ENCODE peak calls at places on chromosomes 1 and 21, in six cellular contexts. A is A549, G is neural progenitor cell, J is mammary epithelial cell, X is OCI-LY7, R is PC-3. K is an unnamed sample. For H3K4me1, the result is how much of the 10 kb centered on the place peaks cover.

GRCh38 chr21:32994305-32994704 is 31.4 kb upstream of the OLIG2 start:
- DNase-seq in A (no peak), G (no peak), J (no peak), X (peak), R (peak), K (peak)

GRCh38 chr1:201266774-201267173 is 16.5 kb upstream of the PKP1 start:
- DNase-seq in A (peak), G (no peak), J (peak), X (no peak), R (peak), K (no peak)

GRCh38 chr1:65114312-65114711 is 33.7 kb upstream of the AK4 start:
- DNase-seq in A (no peak), G (no peak), J (no peak), X (no peak), R (no peak), K (peak)

GRCh38 chr1:223641523-223642039 is 23.9 kb downstream of the CAPN8 start:
- DNase-seq in A (no peak), G (no peak), J (no peak), X (no peak), R (peak), K (no peak)

GRCh38 chr1:16236495-16237342 is at the start of gene CPLANE2:
- DNase-seq in A (peak), G (peak), J (peak), X (peak), R (peak), K (peak)

GRCh38 chr1:15272009-15272781 is 25.2 kb downstream of the FHAD1 start:
- DNase-seq in A (peak), G (peak), J (peak), X (peak), R (peak), K (peak)

GRCh38 chr1:235938714-235939487 is 72.2 kb upstream of the LYST start:
- DNase-seq in A (no peak), G (no peak), J (no peak), X (no peak), R (no peak), K (peak)

GRCh38 chr1:169105434-169106094 is 926 bp upstream of the ATP1B1 start:
- DNase-seq in A (peak), G (peak), J (peak), X (peak), R (peak), K (peak)

GRCh38 chr1:14485285-14485684 is 113.2 kb upstream of the KAZN start:
- DNase-seq in A (no peak), G (no peak), J (no peak), X (no peak), R (no peak), K (no peak)

GRCh38 chr21:28308516-28308915 is 684.2 kb downstream of the LTN1 start:
- DNase-seq in A (no peak), G (no peak), J (peak), X (no peak), R (peak), K (no peak)

GRCh38 chr1:211829343-211830054 is 1.1 kb downstream of the LPGAT1 start:
- DNase-seq in A (peak), G (peak), J (peak), X (no peak), R (no peak), K (no peak)

GRCh38 chr1:154859786-154860153 is 10.3 kb downstream of the KCNN3 start:
- DNase-seq in A (no peak), G (no peak), J (no peak), X (peak), R (no peak), K (no peak)

GRCh38 chr1:185367218-185367617 is 50.2 kb upstream of the IVNS1ABP start:
- DNase-seq in A (no peak), G (no peak), J (no peak), X (no peak), R (no peak), K (peak)

DNA sequence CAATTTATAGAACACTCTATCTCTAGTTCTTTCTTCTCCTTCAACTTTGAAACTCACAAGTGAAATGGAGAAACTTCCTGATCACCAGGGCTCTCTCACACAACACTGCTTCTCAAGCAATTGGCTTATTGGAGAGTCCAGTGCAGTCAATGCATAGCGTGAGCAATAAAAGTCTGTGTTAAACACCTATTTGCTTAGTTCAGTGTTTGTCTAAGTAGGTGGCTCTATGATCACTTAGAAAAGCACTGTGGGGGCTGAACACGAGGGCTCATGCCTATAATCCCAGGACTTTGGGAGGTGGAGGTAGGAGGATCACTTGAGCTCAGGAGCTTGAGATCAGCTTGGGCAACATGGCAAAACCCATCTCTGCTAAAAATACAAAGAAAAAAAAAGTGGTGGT is 12.2 kb downstream of the CTSS start:
- DNase-seq in A (no peak), G (no peak), J (no peak), X (no peak), R (no peak), K (no peak)
- H3K4me2 ChIP-seq in A (no peak), G (no peak), J (no peak), X (no peak), R (no peak), K (no peak)

GRCh38 chr1:94600556-94600955 is 59.0 kb upstream of the F3 start:
- DNase-seq in A (no peak), G (no peak), J (no peak), X (no peak), R (no peak), K (no peak)

GRCh38 chr1:94606471-94606870 is 64.9 kb upstream of the F3 start:
- DNase-seq in A (no peak), G (no peak), J (no peak), X (no peak), R (no peak), K (no peak)

GRCh38 chr1:94602312-94602711 is 60.8 kb upstream of the F3 start:
- DNase-seq in A (no peak), G (no peak), J (peak), X (no peak), R (peak), K (no peak)

GRCh38 chr1:94602802-94603625 is 61.5 kb upstream of the F3 start:
- DNase-seq in A (no peak), G (no peak), J (no peak), X (no peak), R (peak), K (no peak)

GRCh38 chr1:94603663-94604062 is 62.1 kb upstream of the F3 start:
- DNase-seq in A (no peak), G (no peak), J (no peak), X (no peak), R (no peak), K (no peak)
- H3K4me1 ChIP-seq in A (under half), G (under half), J (under half), X (under half), R (half or more), K (under half)

DNA sequence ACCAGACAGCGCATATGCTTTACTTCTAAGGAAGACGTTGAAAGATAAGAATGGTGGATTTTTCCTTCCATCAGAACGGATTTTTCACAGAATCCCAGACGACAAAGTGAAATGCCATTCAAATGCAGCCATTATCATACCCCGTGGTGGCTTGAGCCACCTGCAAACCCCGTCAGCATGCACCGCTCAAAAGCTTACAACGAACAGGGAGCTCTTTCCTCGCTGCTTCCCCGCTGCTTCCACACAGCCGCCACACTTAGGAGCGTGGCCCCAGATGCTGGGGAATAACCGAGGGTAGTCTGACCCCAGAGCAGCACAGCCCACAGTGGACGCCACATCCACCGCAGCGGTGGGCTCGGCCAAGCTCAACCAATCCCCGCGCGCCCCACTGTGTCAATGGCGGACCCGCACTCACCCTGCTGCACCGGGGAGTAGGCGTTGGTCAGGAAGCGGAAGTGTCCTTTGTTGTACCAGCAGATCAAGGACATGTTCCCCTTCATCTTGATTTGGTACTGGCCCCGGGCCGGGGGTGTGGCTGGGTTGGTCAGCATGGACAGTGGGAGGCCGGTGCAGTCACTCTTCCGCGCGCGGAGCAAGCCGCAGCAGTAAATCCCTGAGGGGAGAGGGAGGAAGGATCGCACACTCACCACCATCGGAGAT is 93.6 kb downstream of the PGBD5 start:
- DNase-seq in A (no peak), G (peak), J (no peak), X (no peak), R (no peak), K (no peak)
- H3K4me2 ChIP-seq in A (no peak), G (peak), J (no peak), X (no peak), R (no peak), K (no peak)

GRCh38 chr1:207004931-207005830 is 27.4 kb downstream of the C1orf116 start:
- DNase-seq in A (peak), G (peak), J (peak), X (peak), R (peak), K (peak)
- H3K4me1 ChIP-seq in A (half or more), G (under half), J (half or more), X (under half), R (half or more), K (under half)

GRCh38 chr1:27618341-27619067 is 14.6 kb upstream of the AHDC1 start:
- DNase-seq in A (no peak), G (no peak), J (no peak), X (no peak), R (no peak), K (no peak)
- H3K4me2 ChIP-seq in A (no peak), G (no peak), J (no peak), X (no peak), R (no peak), K (no peak)

GRCh38 chr1:203276916-203277535 is 28.3 kb upstream of the BTG2 start:
- DNase-seq in A (no peak), G (no peak), J (no peak), X (peak), R (no peak), K (no peak)
- H3K4me1 ChIP-seq in A (under half), G (under half), J (half or more), X (half or more), R (under half), K (under half)

GRCh38 chr1:234102591-234102990 is 198.1 kb downstream of the SLC35F3 start:
- DNase-seq in A (no peak), G (no peak), J (no peak), X (no peak), R (no peak), K (no peak)
- H3K4me2 ChIP-seq in A (no peak), G (no peak), J (no peak), X (no peak), R (no peak), K (no peak)

GRCh38 chr1:117262976-117263375 is 52.2 kb upstream of the VTCN1 start:
- DNase-seq in A (no peak), G (no peak), J (no peak), X (no peak), R (no peak), K (no peak)

GRCh38 chr1:117260761-117261462 is 50.2 kb upstream of the VTCN1 start:
- DNase-seq in A (no peak), G (no peak), J (no peak), X (no peak), R (no peak), K (no peak)

GRCh38 chr1:117257291-117257690 is 46.6 kb upstream of the VTCN1 start:
- DNase-seq in A (no peak), G (no peak), J (no peak), X (no peak), R (no peak), K (no peak)

GRCh38 chr1:117258791-117259190 is 48.1 kb upstream of the VTCN1 start:
- DNase-seq in A (no peak), G (no peak), J (no peak), X (no peak), R (no peak), K (no peak)
- H3K4me1 ChIP-seq in A (under half), G (under half), J (under half), X (under half), R (under half), K (under half)

DNA sequence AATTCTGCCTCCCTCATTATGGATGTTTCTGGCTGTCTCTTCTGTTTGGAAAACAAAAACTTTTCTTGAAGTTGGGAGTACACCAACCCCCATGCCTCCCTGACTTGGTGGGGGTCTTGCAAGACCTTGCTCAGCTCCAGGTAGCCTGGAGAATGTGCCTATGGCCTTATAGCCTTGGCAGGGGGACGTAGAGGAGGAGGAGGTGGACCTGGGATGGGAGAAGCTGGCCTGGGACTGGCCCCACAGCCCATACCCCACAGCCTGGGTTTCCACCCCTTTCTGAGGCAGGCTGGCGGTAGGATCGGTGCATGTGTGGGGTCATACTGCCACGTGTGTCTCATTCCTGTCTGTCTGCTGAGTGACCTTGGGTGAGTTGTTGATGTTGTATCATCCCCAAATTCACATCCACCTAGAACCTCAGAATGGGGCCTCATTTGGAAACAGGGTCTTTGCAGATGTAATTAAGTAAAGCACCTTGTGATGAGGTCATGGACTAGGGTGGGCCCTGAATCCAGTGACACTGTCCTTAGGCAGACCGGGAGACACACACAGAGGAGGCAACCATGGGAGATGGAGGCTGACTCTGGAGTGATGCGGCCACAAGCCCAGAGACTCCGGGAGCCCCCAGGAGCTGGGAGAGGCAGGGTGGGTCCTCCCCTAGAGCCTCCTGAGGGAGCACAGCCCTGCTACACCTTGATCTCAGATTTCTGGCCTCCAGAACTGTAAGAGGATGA is 18.5 kb downstream of the OBSCN start:
- DNase-seq in A (no peak), G (no peak), J (no peak), X (no peak), R (no peak), K (no peak)
- H3K4me2 ChIP-seq in A (no peak), G (no peak), J (no peak), X (no peak), R (no peak), K (no peak)

GRCh38 chr1:214510477-214510876 is 40.9 kb downstream of the PTPN14 start:
- DNase-seq in A (no peak), G (no peak), J (no peak), X (no peak), R (no peak), K (no peak)

GRCh38 chr1:214505134-214505533 is 46.3 kb downstream of the PTPN14 start:
- DNase-seq in A (no peak), G (no peak), J (no peak), X (no peak), R (peak), K (no peak)

GRCh38 chr1:214504330-214504729 is 47.1 kb downstream of the PTPN14 start:
- DNase-seq in A (no peak), G (no peak), J (no peak), X (no peak), R (no peak), K (no peak)

GRCh38 chr1:214503553-214503952 is 47.8 kb downstream of the PTPN14 start:
- DNase-seq in A (no peak), G (no peak), J (peak), X (no peak), R (peak), K (no peak)

GRCh38 chr1:214506972-214507431 is 44.4 kb downstream of the PTPN14 start:
- DNase-seq in A (peak), G (peak), J (peak), X (no peak), R (peak), K (no peak)
- H3K4me1 ChIP-seq in A (under half), G (under half), J (under half), X (under half), R (under half), K (under half)

K was measured in endothelial cell of umbilical vein.